ENCODE peak calls at places on chromosomes 5 and 9, in six cellular contexts. One of them, this sample, is unnamed.
A peak's percentile ranks its signal among the peaks of the same experiment; 100 is the strongest.

GRCh38 chr5:80192507-80193241 is 63.2 kb downstream of the SERINC5 start:
- DNase-seq in M059J: peak; percentile 48
- DNase-seq in PC-3: no peak
- DNase-seq in hepatocyte: no peak
- DNase-seq in stimulated activated CD4-positive, alpha-beta T cell treated with anti-CD3 and anti-CD28 coated beads, Interleukin-2, amount 100 ng/mL, for 24 hours: no peak
- DNase-seq in mucosa of descending colon: no peak
- DNase-seq in this sample: no peak

GRCh38 chr5:149047462-149047861 is 15.4 kb downstream of the SH3TC2 start:
- DNase-seq in M059J: no peak
- DNase-seq in PC-3: no peak
- DNase-seq in hepatocyte: no peak
- DNase-seq in stimulated activated CD4-positive, alpha-beta T cell treated with anti-CD3 and anti-CD28 coated beads, Interleukin-2, amount 100 ng/mL, for 24 hours: no peak
- DNase-seq in mucosa of descending colon: no peak
- DNase-seq in this sample: no peak

GRCh38 chr5:56984445-56984844 is 32.5 kb upstream of the MIER3 start:
- DNase-seq in M059J: no peak
- DNase-seq in PC-3: no peak
- DNase-seq in hepatocyte: no peak
- DNase-seq in stimulated activated CD4-positive, alpha-beta T cell treated with anti-CD3 and anti-CD28 coated beads, Interleukin-2, amount 100 ng/mL, for 24 hours: no peak
- DNase-seq in mucosa of descending colon: no peak
- DNase-seq in this sample: no peak

GRCh38 chr9:36063804-36064447 is 27.2 kb downstream of the RECK start:
- DNase-seq in M059J: no peak
- DNase-seq in PC-3: no peak
- DNase-seq in hepatocyte: no peak
- DNase-seq in stimulated activated CD4-positive, alpha-beta T cell treated with anti-CD3 and anti-CD28 coated beads, Interleukin-2, amount 100 ng/mL, for 24 hours: no peak
- DNase-seq in mucosa of descending colon: no peak
- DNase-seq in this sample: no peak

GRCh38 chr9:113343732-113344231 is 3.7 kb upstream of the WDR31 start:
- DNase-seq in M059J: peak; percentile 65
- DNase-seq in PC-3: no peak
- DNase-seq in hepatocyte: peak; percentile 84
- DNase-seq in stimulated activated CD4-positive, alpha-beta T cell treated with anti-CD3 and anti-CD28 coated beads, Interleukin-2, amount 100 ng/mL, for 24 hours: no peak
- DNase-seq in mucosa of descending colon: peak; percentile 57
- DNase-seq in this sample: no peak

GRCh38 chr9:104774132-104774531 is 10.2 kb downstream of the NIPSNAP3B start:
- DNase-seq in M059J: no peak
- DNase-seq in PC-3: no peak
- DNase-seq in hepatocyte: no peak
- DNase-seq in stimulated activated CD4-positive, alpha-beta T cell treated with anti-CD3 and anti-CD28 coated beads, Interleukin-2, amount 100 ng/mL, for 24 hours: no peak
- DNase-seq in mucosa of descending colon: no peak
- DNase-seq in this sample: no peak

GRCh38 chr5:138469540-138470321 is 4.5 kb downstream of the EGR1 start:
- DNase-seq in M059J: peak; percentile 84
- DNase-seq in PC-3: no peak
- DNase-seq in hepatocyte: peak; percentile 81
- DNase-seq in stimulated activated CD4-positive, alpha-beta T cell treated with anti-CD3 and anti-CD28 coated beads, Interleukin-2, amount 100 ng/mL, for 24 hours: no peak
- DNase-seq in mucosa of descending colon: no peak
- DNase-seq in this sample: no peak

GRCh38 chr5:501833-502184 is 22.4 kb downstream of the SLC9A3 start:
- DNase-seq in M059J: no peak
- DNase-seq in PC-3: no peak
- DNase-seq in hepatocyte: no peak
- DNase-seq in stimulated activated CD4-positive, alpha-beta T cell treated with anti-CD3 and anti-CD28 coated beads, Interleukin-2, amount 100 ng/mL, for 24 hours: no peak
- DNase-seq in mucosa of descending colon: no peak
- DNase-seq in this sample: no peak

GRCh38 chr9:35313460-35313859 is 151.7 kb downstream of the UNC13B start:
- DNase-seq in M059J: no peak
- DNase-seq in PC-3: no peak
- DNase-seq in hepatocyte: no peak
- DNase-seq in stimulated activated CD4-positive, alpha-beta T cell treated with anti-CD3 and anti-CD28 coated beads, Interleukin-2, amount 100 ng/mL, for 24 hours: no peak
- DNase-seq in mucosa of descending colon: no peak
- DNase-seq in this sample: no peak

GRCh38 chr5:81517462-81517861 is 123.5 kb upstream of the ACOT12 start:
- DNase-seq in M059J: no peak
- DNase-seq in PC-3: no peak
- DNase-seq in hepatocyte: no peak
- DNase-seq in stimulated activated CD4-positive, alpha-beta T cell treated with anti-CD3 and anti-CD28 coated beads, Interleukin-2, amount 100 ng/mL, for 24 hours: no peak
- DNase-seq in mucosa of descending colon: no peak
- DNase-seq in this sample: no peak

GRCh38 chr5:111299831-111300432 is 75.7 kb downstream of the CAMK4 start:
- DNase-seq in M059J: no peak
- DNase-seq in PC-3: no peak
- DNase-seq in hepatocyte: no peak
- DNase-seq in stimulated activated CD4-positive, alpha-beta T cell treated with anti-CD3 and anti-CD28 coated beads, Interleukin-2, amount 100 ng/mL, for 24 hours: no peak
- DNase-seq in mucosa of descending colon: no peak
- DNase-seq in this sample: no peak

GRCh38 chr9:133990366-133991210 is 1.5 kb downstream of the VAV2 start:
- DNase-seq in M059J: peak; percentile 90
- DNase-seq in PC-3: peak; percentile 62
- DNase-seq in hepatocyte: peak; percentile 95
- DNase-seq in stimulated activated CD4-positive, alpha-beta T cell treated with anti-CD3 and anti-CD28 coated beads, Interleukin-2, amount 100 ng/mL, for 24 hours: no peak
- DNase-seq in mucosa of descending colon: no peak
- DNase-seq in this sample: no peak

GRCh38 chr5:133245191-133246052 is 193.6 kb downstream of the HSPA4 start:
- DNase-seq in M059J: peak; percentile 96
- DNase-seq in PC-3: peak; percentile 94
- DNase-seq in hepatocyte: peak; percentile 44
- DNase-seq in stimulated activated CD4-positive, alpha-beta T cell treated with anti-CD3 and anti-CD28 coated beads, Interleukin-2, amount 100 ng/mL, for 24 hours: peak; percentile 34
- DNase-seq in mucosa of descending colon: no peak
- DNase-seq in this sample: no peak

GRCh38 chr9:105299190-105299854 is 54.9 kb downstream of the SLC44A1 start:
- DNase-seq in M059J: peak; percentile 97
- DNase-seq in PC-3: peak; percentile 80
- DNase-seq in hepatocyte: peak; percentile 60
- DNase-seq in stimulated activated CD4-positive, alpha-beta T cell treated with anti-CD3 and anti-CD28 coated beads, Interleukin-2, amount 100 ng/mL, for 24 hours: no peak
- DNase-seq in mucosa of descending colon: no peak
- DNase-seq in this sample: no peak

GRCh38 chr5:134965271-134965825 is 2.4 kb upstream of the CATSPER3 start:
- DNase-seq in M059J: no peak
- DNase-seq in PC-3: no peak
- DNase-seq in hepatocyte: no peak
- DNase-seq in stimulated activated CD4-positive, alpha-beta T cell treated with anti-CD3 and anti-CD28 coated beads, Interleukin-2, amount 100 ng/mL, for 24 hours: peak; percentile 3
- DNase-seq in mucosa of descending colon: no peak
- DNase-seq in this sample: no peak

GRCh38 chr5:98938459-98938858 is 9.7 kb upstream of the CHD1 start:
- DNase-seq in M059J: no peak
- DNase-seq in PC-3: peak; percentile 68
- DNase-seq in hepatocyte: no peak
- DNase-seq in stimulated activated CD4-positive, alpha-beta T cell treated with anti-CD3 and anti-CD28 coated beads, Interleukin-2, amount 100 ng/mL, for 24 hours: no peak
- DNase-seq in mucosa of descending colon: no peak
- DNase-seq in this sample: no peak

GRCh38 chr5:163809480-163809879 is 304.1 kb downstream of the MAT2B start:
- DNase-seq in M059J: no peak
- DNase-seq in PC-3: no peak
- DNase-seq in hepatocyte: no peak
- DNase-seq in stimulated activated CD4-positive, alpha-beta T cell treated with anti-CD3 and anti-CD28 coated beads, Interleukin-2, amount 100 ng/mL, for 24 hours: no peak
- DNase-seq in mucosa of descending colon: no peak
- DNase-seq in this sample: no peak

GRCh38 chr5:134145061-134145757 is 30.7 kb downstream of the TCF7 start:
- DNase-seq in M059J: no peak
- DNase-seq in PC-3: no peak
- DNase-seq in hepatocyte: peak; percentile 2
- DNase-seq in stimulated activated CD4-positive, alpha-beta T cell treated with anti-CD3 and anti-CD28 coated beads, Interleukin-2, amount 100 ng/mL, for 24 hours: no peak
- DNase-seq in mucosa of descending colon: no peak
- DNase-seq in this sample: no peak

GRCh38 chr9:130242270-130243014 is 23.1 kb upstream of the HMCN2 start:
- DNase-seq in M059J: no peak
- DNase-seq in PC-3: no peak
- DNase-seq in hepatocyte: no peak
- DNase-seq in stimulated activated CD4-positive, alpha-beta T cell treated with anti-CD3 and anti-CD28 coated beads, Interleukin-2, amount 100 ng/mL, for 24 hours: no peak
- DNase-seq in mucosa of descending colon: no peak
- DNase-seq in this sample: no peak

GRCh38 chr9:118647331-118647730 is 721.9 kb downstream of the BRINP1 start:
- DNase-seq in M059J: no peak
- DNase-seq in PC-3: no peak
- DNase-seq in hepatocyte: no peak
- DNase-seq in stimulated activated CD4-positive, alpha-beta T cell treated with anti-CD3 and anti-CD28 coated beads, Interleukin-2, amount 100 ng/mL, for 24 hours: no peak
- DNase-seq in mucosa of descending colon: no peak
- DNase-seq in this sample: no peak

GRCh38 chr5:104179057-104179456 is 616.5 kb upstream of the NUDT12 start:
- DNase-seq in M059J: peak; percentile 62
- DNase-seq in PC-3: peak; percentile 91
- DNase-seq in hepatocyte: peak; percentile 16
- DNase-seq in stimulated activated CD4-positive, alpha-beta T cell treated with anti-CD3 and anti-CD28 coated beads, Interleukin-2, amount 100 ng/mL, for 24 hours: peak; percentile 12
- DNase-seq in mucosa of descending colon: no peak
- DNase-seq in this sample: no peak

GRCh38 chr9:12640021-12640587 is 53.1 kb upstream of the TYRP1 start:
- DNase-seq in M059J: peak; percentile 61
- DNase-seq in PC-3: peak; percentile 57
- DNase-seq in hepatocyte: peak; percentile 72
- DNase-seq in stimulated activated CD4-positive, alpha-beta T cell treated with anti-CD3 and anti-CD28 coated beads, Interleukin-2, amount 100 ng/mL, for 24 hours: no peak
- DNase-seq in mucosa of descending colon: no peak
- DNase-seq in this sample: no peak

GRCh38 chr9:14221558-14221957 is 92.4 kb downstream of the NFIB start:
- DNase-seq in M059J: peak; percentile 95
- DNase-seq in PC-3: peak; percentile 91
- DNase-seq in hepatocyte: no peak
- DNase-seq in stimulated activated CD4-positive, alpha-beta T cell treated with anti-CD3 and anti-CD28 coated beads, Interleukin-2, amount 100 ng/mL, for 24 hours: no peak
- DNase-seq in mucosa of descending colon: no peak
- DNase-seq in this sample: no peak

GRCh38 chr5:89043676-89044075 is 160.7 kb upstream of the MEF2C start:
- DNase-seq in M059J: peak; percentile 69
- DNase-seq in PC-3: peak; percentile 89
- DNase-seq in hepatocyte: no peak
- DNase-seq in stimulated activated CD4-positive, alpha-beta T cell treated with anti-CD3 and anti-CD28 coated beads, Interleukin-2, amount 100 ng/mL, for 24 hours: no peak
- DNase-seq in mucosa of descending colon: no peak
- DNase-seq in this sample: no peak

GRCh38 chr5:107564896-107565295 is 105.8 kb downstream of the EFNA5 start:
- DNase-seq in M059J: peak; percentile 32
- DNase-seq in PC-3: no peak
- DNase-seq in hepatocyte: no peak
- DNase-seq in stimulated activated CD4-positive, alpha-beta T cell treated with anti-CD3 and anti-CD28 coated beads, Interleukin-2, amount 100 ng/mL, for 24 hours: no peak
- DNase-seq in mucosa of descending colon: no peak
- DNase-seq in this sample: no peak

GRCh38 chr5:159210306-159210722 is 961 bp upstream of the RNF145 start:
- DNase-seq in M059J: peak; percentile 34
- DNase-seq in PC-3: peak; percentile 56
- DNase-seq in hepatocyte: peak; percentile 28
- DNase-seq in stimulated activated CD4-positive, alpha-beta T cell treated with anti-CD3 and anti-CD28 coated beads, Interleukin-2, amount 100 ng/mL, for 24 hours: no peak
- DNase-seq in mucosa of descending colon: no peak
- DNase-seq in this sample: no peak

GRCh38 chr5:173973614-173973969 is 15.4 kb upstream of the C5orf47 start:
- DNase-seq in M059J: no peak
- DNase-seq in PC-3: peak; percentile 34
- DNase-seq in hepatocyte: peak; percentile 81
- DNase-seq in stimulated activated CD4-positive, alpha-beta T cell treated with anti-CD3 and anti-CD28 coated beads, Interleukin-2, amount 100 ng/mL, for 24 hours: peak; percentile 9
- DNase-seq in mucosa of descending colon: peak; percentile 49
- DNase-seq in this sample: no peak

GRCh38 chr5:1172670-1173404 is 28.6 kb upstream of the SLC6A19 start:
- DNase-seq in M059J: no peak
- DNase-seq in PC-3: no peak
- DNase-seq in hepatocyte: no peak
- DNase-seq in stimulated activated CD4-positive, alpha-beta T cell treated with anti-CD3 and anti-CD28 coated beads, Interleukin-2, amount 100 ng/mL, for 24 hours: peak; percentile 41
- DNase-seq in mucosa of descending colon: no peak
- DNase-seq in this sample: no peak

GRCh38 chr9:15824310-15824709 is 271.5 kb downstream of the CCDC171 start:
- DNase-seq in M059J: peak; percentile 44
- DNase-seq in PC-3: peak; percentile 6
- DNase-seq in hepatocyte: no peak
- DNase-seq in stimulated activated CD4-positive, alpha-beta T cell treated with anti-CD3 and anti-CD28 coated beads, Interleukin-2, amount 100 ng/mL, for 24 hours: no peak
- DNase-seq in mucosa of descending colon: no peak
- DNase-seq in this sample: no peak